ENCODE peak calls at places on chromosomes 16 and 17, in seven cellular contexts. A, V, R, O, G, P and Y are unnamed samples. For H3K4me1 and H3K36me3, the result is how much of the 10 kb centered on the place peaks cover.

GRCh38 chr16:77336637-77337036 is 98.2 kb downstream of the ADAMTS18 start:
- DNase-seq in G (no peak), V (no peak), O (no peak), A (no peak), R (no peak), P (no peak), Y (no peak)

GRCh38 chr16:3482659-3483241 is 12.5 kb downstream of the C16orf90 start:
- DNase-seq in O (no peak), R (peak), G (no peak), V (no peak), A (no peak), P (no peak), Y (no peak)

GRCh38 chr16:64390102-64390501 is 731.8 kb downstream of the CDH11 start:
- DNase-seq in O (no peak), A (no peak), V (no peak), R (no peak), G (no peak), P (no peak), Y (no peak)

GRCh38 chr16:53692146-53692545 is 11.5 kb downstream of the RPGRIP1L start:
- DNase-seq in P (no peak), R (no peak), V (no peak), O (no peak), G (no peak), A (no peak), Y (no peak)

GRCh38 chr17:36942031-36942599 is 4.8 kb downstream of the LHX1 start:
- DNase-seq in G (no peak), V (no peak), R (no peak), P (no peak), A (no peak), O (no peak), Y (no peak)

GRCh38 chr17:64097196-64097936 is 32.6 kb downstream of the ERN1 start:
- DNase-seq in G (no peak), R (no peak), P (no peak), V (no peak), O (no peak), A (peak), Y (no peak)

GRCh38 chr16:12120331-12120981 is 143.9 kb downstream of the SNX29 start:
- DNase-seq in A (peak), R (peak), P (no peak), V (no peak), G (peak), O (peak), Y (peak)

GRCh38 chr16:67260426-67261063 is 11.8 kb downstream of the SLC9A5 start:
- DNase-seq in O (no peak), R (no peak), A (peak), V (no peak), G (no peak), P (no peak), Y (no peak)

GRCh38 chr16:23587726-23588125 is 8.4 kb downstream of the NDUFAB1 start:
- DNase-seq in G (no peak), O (no peak), V (no peak), P (no peak), R (no peak), A (peak), Y (peak)

DNA sequence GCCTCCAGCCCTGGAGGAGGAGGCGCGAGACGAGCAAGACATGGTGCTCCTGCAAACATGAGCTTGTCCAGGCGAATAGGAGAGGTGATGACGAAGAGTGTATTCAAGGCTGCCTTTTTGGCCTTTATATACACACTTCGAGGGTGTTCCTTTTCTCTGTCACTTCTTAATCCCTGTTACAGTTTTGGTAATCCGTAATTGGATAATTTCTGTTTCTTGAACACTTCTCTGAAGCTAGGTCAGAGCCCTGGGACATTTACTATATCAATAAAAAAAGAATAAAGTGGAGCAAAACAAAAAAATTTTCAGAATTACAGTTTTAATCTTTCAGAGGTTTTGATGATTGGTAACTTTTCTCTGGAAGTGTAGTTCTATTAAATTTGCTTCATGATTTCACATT is at the start of gene KRT24:
- DNase-seq in V (no peak), P (no peak), G (no peak), O (no peak), R (no peak), A (no peak), Y (no peak)
- H3K4me1 ChIP-seq in V (under half), P (under half), G (under half), O (under half), R (under half), A (under half), Y (under half)

GRCh38 chr17:1545618-1546017 is 17.0 kb downstream of the PITPNA start:
- DNase-seq in O (no peak), A (no peak), V (no peak), G (no peak), R (no peak), P (no peak), Y (no peak)
- H3K36me3 ChIP-seq in O (half or more), A (under half), V (under half), G (half or more), R (under half), P (under half), Y (half or more)

DNA sequence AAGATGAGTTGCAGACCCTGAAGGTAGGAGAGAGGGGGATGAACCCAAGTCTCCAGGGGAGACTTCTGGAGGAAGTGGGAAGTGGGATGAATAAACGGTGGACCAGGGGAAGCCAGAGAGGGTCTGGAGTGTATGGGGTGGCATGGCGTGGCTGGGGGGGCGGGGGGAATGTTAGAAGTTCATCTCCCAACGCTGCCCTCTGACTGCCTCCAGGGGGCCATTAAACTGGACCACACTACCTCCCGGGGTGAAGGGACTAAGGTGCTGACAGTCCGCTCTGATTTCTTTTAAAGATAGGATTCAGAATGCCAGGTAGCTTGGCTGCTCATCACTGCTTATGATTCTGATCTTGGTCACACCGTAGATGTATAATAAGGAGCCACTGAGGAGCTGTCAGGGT is 21.2 kb downstream of the ST3GAL2 start:
- DNase-seq in A (no peak), R (no peak), G (no peak), V (no peak), P (no peak), O (no peak), Y (no peak)
- H3K27ac ChIP-seq in A (no peak), R (no peak), G (no peak), V (no peak), P (no peak), O (no peak), Y (no peak)

GRCh38 chr17:29154516-29155234 is 25.5 kb downstream of the MYO18A start:
- DNase-seq in O (no peak), A (no peak), V (no peak), G (no peak), R (peak), P (no peak), Y (peak)
- H3K4me1 ChIP-seq in O (half or more), A (half or more), V (under half), G (under half), R (half or more), P (half or more), Y (half or more)

DNA sequence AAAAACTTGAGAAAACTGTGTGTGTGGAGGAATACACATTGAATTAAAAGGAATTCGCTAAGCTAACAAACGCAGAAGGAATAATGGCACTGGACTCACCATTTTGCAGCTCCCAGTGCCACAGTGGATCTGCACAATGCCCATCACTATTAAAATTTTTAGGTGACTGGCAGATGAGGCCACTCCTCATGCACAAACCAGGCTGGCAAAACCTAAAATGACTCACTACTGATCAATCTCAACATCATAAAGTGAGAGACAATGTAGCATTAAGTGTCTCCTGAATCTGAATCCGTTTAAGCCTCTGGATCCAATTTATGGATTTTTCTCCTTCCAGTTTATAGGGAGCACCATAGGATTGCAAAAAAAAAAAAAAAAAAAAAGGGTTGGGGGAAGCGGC is 20.6 kb downstream of the MYH10 start:
- DNase-seq in R (no peak), A (no peak), V (no peak), G (no peak), O (no peak), P (no peak), Y (no peak)
- H3K36me3 ChIP-seq in R (under half), A (under half), V (under half), G (under half), O (under half), P (under half), Y (under half)

DNA sequence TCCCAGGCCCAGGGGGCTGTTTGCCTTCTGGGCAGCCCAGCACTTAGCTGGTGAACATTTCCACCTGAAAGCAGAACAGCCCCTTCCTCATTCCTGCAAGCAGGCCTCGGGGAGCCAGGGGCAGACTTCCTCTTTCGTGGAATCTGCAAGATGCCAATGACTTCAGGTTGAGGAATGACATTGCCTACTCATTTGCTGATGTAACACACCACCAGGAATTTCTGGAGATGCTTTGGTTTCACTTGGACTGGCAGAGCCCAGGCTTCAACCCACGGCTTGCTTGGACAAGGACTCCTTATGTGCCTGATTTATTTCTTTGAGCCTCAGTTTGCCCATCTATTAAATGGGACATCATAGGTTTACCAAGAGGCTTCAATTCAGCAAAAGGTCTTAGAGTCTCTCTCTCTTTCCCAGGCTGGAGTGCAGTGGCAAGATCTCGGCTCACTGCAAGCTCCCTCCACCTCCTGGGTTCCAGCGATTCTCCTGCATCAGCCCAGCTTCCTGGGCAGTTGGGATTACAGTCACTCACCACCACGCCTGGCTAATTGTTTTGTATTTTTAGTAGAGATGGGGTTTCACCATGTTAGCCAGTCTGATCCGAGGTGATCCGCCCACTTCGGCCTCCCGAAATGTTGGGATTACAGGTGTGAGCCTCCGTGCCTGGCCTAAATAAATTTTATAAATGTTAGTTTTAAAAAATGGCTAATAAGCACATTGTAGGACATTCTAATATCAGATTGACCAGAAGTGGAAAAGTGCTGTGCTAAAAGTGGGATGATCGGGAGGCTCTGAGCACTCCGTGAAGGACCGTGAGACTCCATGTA is 874 bp upstream of the NLRP1 start:
- DNase-seq in V (no peak), R (no peak), G (no peak), P (no peak), O (no peak), A (peak), Y (peak)
- H3K27ac ChIP-seq in V (no peak), R (peak), G (peak), P (peak), O (peak), A (peak), Y (peak)

GRCh38 chr16:89691986-89692569 is 5.6 kb downstream of the CDK10 start:
- DNase-seq in O (no peak), G (no peak), P (no peak), R (peak), A (no peak), V (no peak), Y (no peak)

GRCh38 chr16:89695086-89695874 is 6.2 kb downstream of the SPATA2L start:
- DNase-seq in V (no peak), G (no peak), A (no peak), R (peak), P (no peak), O (no peak), Y (no peak)

GRCh38 chr16:89693931-89694783 is 7.3 kb downstream of the SPATA2L start:
- DNase-seq in R (peak), V (no peak), O (no peak), P (no peak), A (no peak), G (no peak), Y (no peak)

GRCh38 chr16:89691231-89691985 is 4.9 kb downstream of the CDK10 start:
- DNase-seq in G (no peak), A (no peak), V (no peak), P (no peak), O (no peak), R (peak), Y (no peak)

GRCh38 chr16:89693289-89693731 is 6.8 kb downstream of the CDK10 start:
- DNase-seq in P (no peak), A (no peak), O (no peak), G (no peak), R (peak), V (no peak), Y (no peak)
- H3K4me1 ChIP-seq in P (under half), A (under half), O (under half), G (under half), R (under half), V (under half), Y (under half)